ENCODE peak calls at places on chromosomes 12 and 14, in four cellular contexts. One of them, this sample, is unnamed.

GRCh38 chr14:52860910-52861309 is 69.5 kb upstream of the GNPNAT1 start:
- DNase-seq in IMR-90: no peak
- DNase-seq in HCT116: no peak
- DNase-seq in GM12878: no peak
- DNase-seq in this sample: no peak

GRCh38 chr14:21852775-21853174 is 179.2 kb upstream of the OR4E1 start:
- DNase-seq in IMR-90: no peak
- DNase-seq in HCT116: no peak
- DNase-seq in GM12878: no peak
- DNase-seq in this sample: no peak

GRCh38 chr12:72102150-72102549 is 163.5 kb downstream of the TPH2 start:
- DNase-seq in IMR-90: no peak
- DNase-seq in HCT116: no peak
- DNase-seq in GM12878: no peak
- DNase-seq in this sample: no peak

GRCh38 chr12:65705380-65705876 is 118.9 kb upstream of the HMGA2 start:
- DNase-seq in IMR-90: no peak
- DNase-seq in HCT116: no peak
- DNase-seq in GM12878: no peak
- DNase-seq in this sample: no peak

GRCh38 chr12:109167781-109168180 is 51.4 kb downstream of the ACACB start:
- DNase-seq in IMR-90: no peak
- DNase-seq in HCT116: no peak
- DNase-seq in GM12878: no peak
- DNase-seq in this sample: no peak

GRCh38 chr14:94681300-94682060 is 69.3 kb downstream of the SERPINA3 start:
- DNase-seq in IMR-90: peak; percentile 42
- DNase-seq in HCT116: peak; percentile 74
- DNase-seq in GM12878: no peak
- DNase-seq in this sample: peak; percentile 69

GRCh38 chr12:105977256-105978051 is 161.3 kb downstream of the NUAK1 start:
- DNase-seq in IMR-90: peak; percentile 91
- DNase-seq in HCT116: no peak
- DNase-seq in GM12878: no peak
- DNase-seq in this sample: no peak

GRCh38 chr14:23428686-23429495 is 6.6 kb downstream of the MYH7 start:
- DNase-seq in IMR-90: no peak
- DNase-seq in HCT116: no peak
- DNase-seq in GM12878: no peak
- DNase-seq in this sample: no peak

GRCh38 chr14:77268989-77269595 is 1.9 kb downstream of the NGB start:
- DNase-seq in IMR-90: no peak
- DNase-seq in HCT116: no peak
- DNase-seq in GM12878: no peak
- DNase-seq in this sample: no peak

GRCh38 chr12:108615918-108616317 is 17.8 kb downstream of the SELPLG start:
- DNase-seq in IMR-90: no peak
- DNase-seq in HCT116: no peak
- DNase-seq in GM12878: no peak
- DNase-seq in this sample: no peak

GRCh38 chr12:27513155-27513824 is 10.7 kb upstream of the PPFIBP1 start:
- DNase-seq in IMR-90: no peak
- DNase-seq in HCT116: no peak
- DNase-seq in GM12878: no peak
- DNase-seq in this sample: no peak

GRCh38 chr12:56682323-56682722 is 5.8 kb downstream of the PTGES3 start:
- DNase-seq in IMR-90: no peak
- DNase-seq in HCT116: no peak
- DNase-seq in GM12878: no peak
- DNase-seq in this sample: no peak

GRCh38 chr14:52046376-52046917 is 22.4 kb downstream of the NID2 start:
- DNase-seq in IMR-90: peak; percentile 34
- DNase-seq in HCT116: no peak
- DNase-seq in GM12878: no peak
- DNase-seq in this sample: no peak

GRCh38 chr12:64796205-64796845 is 28.1 kb upstream of the TBC1D30 start:
- DNase-seq in IMR-90: peak; percentile 92
- DNase-seq in HCT116: peak; percentile 83
- DNase-seq in GM12878: no peak
- DNase-seq in this sample: peak; percentile 96

GRCh38 chr14:103199141-103199540 is 75.9 kb downstream of the TNFAIP2 start:
- DNase-seq in IMR-90: peak; percentile 52
- DNase-seq in HCT116: no peak
- DNase-seq in GM12878: no peak
- DNase-seq in this sample: peak; percentile 42

GRCh38 chr14:69153848-69154208 is 909 bp upstream of the DCAF5 start:
- DNase-seq in IMR-90: no peak
- DNase-seq in HCT116: no peak
- DNase-seq in GM12878: no peak
- DNase-seq in this sample: peak; percentile 9

GRCh38 chr14:104818714-104819161 is 17.8 kb downstream of the ZBTB42 start:
- DNase-seq in IMR-90: no peak
- DNase-seq in HCT116: no peak
- DNase-seq in GM12878: no peak
- DNase-seq in this sample: no peak

GRCh38 chr14:95296595-95297365 is 22.9 kb downstream of the CLMN start:
- DNase-seq in IMR-90: no peak
- DNase-seq in HCT116: no peak
- DNase-seq in GM12878: no peak
- DNase-seq in this sample: no peak

GRCh38 chr14:90483551-90483950 is 86.7 kb downstream of the CALM1 start:
- DNase-seq in IMR-90: no peak
- DNase-seq in HCT116: no peak
- DNase-seq in GM12878: no peak
- DNase-seq in this sample: no peak

GRCh38 chr14:68369289-68369925 is 423.5 kb downstream of the ZFP36L1 start:
- DNase-seq in IMR-90: no peak
- DNase-seq in HCT116: no peak
- DNase-seq in GM12878: peak; percentile 85
- DNase-seq in this sample: no peak

GRCh38 chr12:67697981-67698380 is 49.4 kb downstream of the DYRK2 start:
- DNase-seq in IMR-90: no peak
- DNase-seq in HCT116: no peak
- DNase-seq in GM12878: no peak
- DNase-seq in this sample: no peak

GRCh38 chr12:69758105-69758504 is 19.4 kb downstream of the RAB3IP start:
- DNase-seq in IMR-90: no peak
- DNase-seq in HCT116: no peak
- DNase-seq in GM12878: no peak
- DNase-seq in this sample: no peak

GRCh38 chr12:112812598-112813406 is 21.3 kb downstream of the RPH3A start:
- DNase-seq in IMR-90: no peak
- DNase-seq in HCT116: no peak
- DNase-seq in GM12878: no peak
- DNase-seq in this sample: no peak

GRCh38 chr12:124599074-124599999 is 31.9 kb upstream of the NCOR2 start:
- DNase-seq in IMR-90: peak; percentile 45
- DNase-seq in HCT116: no peak
- DNase-seq in GM12878: no peak
- DNase-seq in this sample: no peak
- TF ChIP-seq CEBPB in IMR-90: peak; percentile 80
- TF ChIP-seq CEBPB in HCT116: no peak
- TF ChIP-seq CEBPB in GM12878: no peak
- TF ChIP-seq CEBPB in this sample: no peak

GRCh38 chr12:121579190-121579791 is 1.5 kb downstream of the KDM2B start:
- DNase-seq in IMR-90: no peak
- DNase-seq in HCT116: no peak
- DNase-seq in GM12878: no peak
- DNase-seq in this sample: no peak
- TF ChIP-seq CEBPB in IMR-90: no peak
- TF ChIP-seq CEBPB in HCT116: no peak
- TF ChIP-seq CEBPB in GM12878: no peak
- TF ChIP-seq CEBPB in this sample: no peak

GRCh38 chr12:88424791-88425730 is 155.2 kb downstream of the KITLG start:
- DNase-seq in IMR-90: no peak
- DNase-seq in HCT116: no peak
- DNase-seq in GM12878: no peak
- DNase-seq in this sample: no peak

GRCh38 chr12:88431245-88431644 is 149.0 kb downstream of the KITLG start:
- DNase-seq in IMR-90: no peak
- DNase-seq in HCT116: no peak
- DNase-seq in GM12878: no peak
- DNase-seq in this sample: no peak

GRCh38 chr12:88432536-88433462 is 147.5 kb downstream of the KITLG start:
- DNase-seq in IMR-90: peak; percentile 46
- DNase-seq in HCT116: no peak
- DNase-seq in GM12878: no peak
- DNase-seq in this sample: no peak

GRCh38 chr12:88428350-88428749 is 151.9 kb downstream of the KITLG start:
- DNase-seq in IMR-90: no peak
- DNase-seq in HCT116: no peak
- DNase-seq in GM12878: no peak
- DNase-seq in this sample: no peak
- TF ChIP-seq CEBPB in IMR-90: no peak
- TF ChIP-seq CEBPB in HCT116: no peak
- TF ChIP-seq CEBPB in GM12878: no peak
- TF ChIP-seq CEBPB in this sample: no peak

GRCh38 chr12:123289911-123290310 is 18.3 kb upstream of the CDK2AP1 start:
- DNase-seq in IMR-90: no peak
- DNase-seq in HCT116: no peak
- DNase-seq in GM12878: no peak
- DNase-seq in this sample: no peak
- TF ChIP-seq CEBPB in IMR-90: no peak
- TF ChIP-seq CEBPB in HCT116: no peak
- TF ChIP-seq CEBPB in GM12878: no peak
- TF ChIP-seq CEBPB in this sample: no peak

GRCh38 chr12:1284611-1285010 is 293.6 kb downstream of the ERC1 start:
- DNase-seq in IMR-90: no peak
- DNase-seq in HCT116: no peak
- DNase-seq in GM12878: no peak
- DNase-seq in this sample: no peak

GRCh38 chr12:1287446-1287975 is 296.5 kb downstream of the ERC1 start:
- DNase-seq in IMR-90: peak; percentile 12
- DNase-seq in HCT116: no peak
- DNase-seq in GM12878: no peak
- DNase-seq in this sample: no peak

GRCh38 chr12:1281683-1282366 is 290.8 kb downstream of the ERC1 start:
- DNase-seq in IMR-90: peak; percentile 92
- DNase-seq in HCT116: no peak
- DNase-seq in GM12878: no peak
- DNase-seq in this sample: no peak

GRCh38 chr12:1279050-1279449 is 288.0 kb downstream of the ERC1 start:
- DNase-seq in IMR-90: no peak
- DNase-seq in HCT116: no peak
- DNase-seq in GM12878: no peak
- DNase-seq in this sample: no peak

GRCh38 chr12:1282670-1283361 is 291.8 kb downstream of the ERC1 start:
- DNase-seq in IMR-90: peak; percentile 31
- DNase-seq in HCT116: no peak
- DNase-seq in GM12878: no peak
- DNase-seq in this sample: no peak
- TF ChIP-seq CEBPB in IMR-90: no peak
- TF ChIP-seq CEBPB in HCT116: no peak
- TF ChIP-seq CEBPB in GM12878: no peak
- TF ChIP-seq CEBPB in this sample: no peak

DNA sequence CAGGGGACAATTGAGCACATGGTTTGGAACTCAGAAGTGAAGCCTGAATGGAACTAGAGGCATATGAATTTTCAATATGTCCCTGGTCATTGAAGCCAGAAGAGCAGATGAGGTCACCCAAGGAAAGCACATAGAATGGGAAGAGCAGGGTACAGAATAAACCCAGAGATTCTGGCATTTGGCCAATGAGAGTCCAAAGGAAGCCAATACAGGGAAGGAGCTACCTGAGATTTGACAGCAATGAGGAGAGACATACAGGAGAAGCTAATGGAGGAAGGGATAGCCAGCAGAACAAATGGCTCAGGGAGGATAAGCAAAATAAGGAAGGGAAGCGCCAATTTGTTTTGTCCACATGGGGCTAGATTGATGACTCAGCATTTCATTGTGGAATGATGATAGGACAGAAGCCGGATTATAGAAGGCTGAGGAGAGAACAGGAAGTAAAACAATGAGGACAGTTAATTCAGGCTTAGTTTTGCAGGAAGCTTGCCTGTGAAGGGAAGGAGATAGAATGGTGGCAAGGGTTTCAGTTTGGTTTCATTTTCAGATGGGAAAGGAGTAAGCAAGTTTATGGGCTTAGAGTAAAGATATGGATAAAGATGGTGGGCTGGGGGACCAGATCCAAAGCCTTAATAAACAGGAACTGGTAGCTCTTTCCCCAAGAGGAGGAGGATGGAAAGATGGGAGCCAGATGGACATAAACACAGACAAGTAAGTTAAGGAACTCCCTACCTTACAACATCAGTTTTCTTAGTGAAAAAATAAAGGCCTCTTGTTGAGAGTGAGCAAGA is 3.2 kb upstream of the SPTSSA start:
- DNase-seq in IMR-90: peak; percentile 33
- DNase-seq in HCT116: no peak
- DNase-seq in GM12878: no peak
- DNase-seq in this sample: no peak
- TF ChIP-seq CEBPB in IMR-90: no peak
- TF ChIP-seq CEBPB in HCT116: no peak
- TF ChIP-seq CEBPB in GM12878: no peak
- TF ChIP-seq CEBPB in this sample: no peak

DNA sequence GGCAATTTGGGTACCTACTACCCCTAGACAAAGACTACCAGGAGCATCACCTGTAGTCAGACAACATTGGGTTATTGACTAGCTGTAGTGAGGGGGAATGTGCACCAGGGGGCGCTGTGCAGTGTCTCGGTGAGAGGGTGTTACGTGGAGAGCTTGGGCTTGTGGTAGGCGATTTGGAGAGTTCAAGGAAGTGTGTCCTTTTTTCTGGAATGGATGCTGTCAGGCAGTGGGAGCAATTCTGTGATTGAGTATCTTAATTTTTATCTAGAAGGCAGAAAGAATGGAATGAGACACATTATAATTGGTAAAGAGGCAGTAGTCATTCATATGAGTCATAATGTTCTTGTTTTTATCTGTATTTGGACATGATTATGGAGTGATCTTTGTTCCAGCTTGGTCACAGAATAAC is 187.7 kb downstream of the GALC start:
- DNase-seq in IMR-90: no peak
- DNase-seq in HCT116: no peak
- DNase-seq in GM12878: no peak
- DNase-seq in this sample: peak; percentile 16
- TF ChIP-seq CEBPB in IMR-90: no peak
- TF ChIP-seq CEBPB in HCT116: no peak
- TF ChIP-seq CEBPB in GM12878: no peak
- TF ChIP-seq CEBPB in this sample: no peak

GRCh38 chr14:27427796-27428195 is 830.0 kb upstream of the NOVA1 start:
- DNase-seq in IMR-90: no peak
- DNase-seq in HCT116: no peak
- DNase-seq in GM12878: no peak
- DNase-seq in this sample: peak; percentile 8
- TF ChIP-seq CEBPB in IMR-90: no peak
- TF ChIP-seq CEBPB in HCT116: no peak
- TF ChIP-seq CEBPB in GM12878: no peak
- TF ChIP-seq CEBPB in this sample: no peak

This sample was measured in A549.